ENCODE peak calls at places on chromosomes 5 and 9, in ten cellular contexts. T is RCC 7860; V is LoVo; P is HFFc6; Y is effector memory CD4-positive, alpha-beta T cell; A is EH; K is NCI-H1930; B is AG09309; J is effector memory CD8-positive, alpha-beta T cell; W is CD4-positive, alpha-beta memory T cell. Q is an unnamed sample.

GRCh38 chr5:39767906-39768305 is 343.1 kb upstream of the DAB2 start:
- DNase-seq in P (no peak), B (no peak), T (no peak), A (no peak), W (no peak), Y (no peak), J (no peak), K (no peak), V (no peak), Q (no peak)

GRCh38 chr5:119400248-119400647 is 44.4 kb downstream of the TNFAIP8 start:
- DNase-seq in K (no peak), P (peak), W (no peak), B (no peak), A (peak), V (peak), J (no peak), T (peak), Y (no peak), Q (no peak)

GRCh38 chr9:128349772-128350171 is 9.4 kb downstream of the SLC27A4 start:
- DNase-seq in P (no peak), V (no peak), K (no peak), A (no peak), T (no peak), J (no peak), Y (no peak), B (no peak), W (no peak), Q (no peak)

GRCh38 chr5:158758666-158759065 is 341.1 kb downstream of the EBF1 start:
- DNase-seq in W (no peak), B (peak), Y (no peak), J (no peak), K (no peak), T (no peak), V (no peak), A (peak), P (no peak), Q (no peak)

GRCh38 chr9:13661014-13661413 is 381.5 kb upstream of the MPDZ start:
- DNase-seq in P (no peak), J (no peak), W (no peak), Y (no peak), V (no peak), B (no peak), A (no peak), K (no peak), T (no peak), Q (no peak)

GRCh38 chr5:124865603-124866354 is 119.3 kb upstream of the ZNF608 start:
- DNase-seq in Y (no peak), W (no peak), P (no peak), V (no peak), A (no peak), K (no peak), B (no peak), J (no peak), T (no peak), Q (no peak)

GRCh38 chr5:40270274-40270855 is 409.4 kb upstream of the PTGER4 start:
- DNase-seq in Y (no peak), K (no peak), P (no peak), B (no peak), J (no peak), V (no peak), A (peak), T (no peak), W (no peak), Q (no peak)

GRCh38 chr5:113806823-113807222 is 293.3 kb downstream of the YTHDC2 start:
- DNase-seq in W (no peak), V (no peak), B (no peak), A (peak), K (no peak), P (peak), Y (no peak), T (no peak), J (no peak), Q (no peak)

GRCh38 chr5:65625743-65626142 is 916 bp downstream of the SHLD3 start:
- DNase-seq in Y (no peak), B (no peak), K (no peak), A (peak), T (no peak), J (no peak), P (no peak), W (no peak), V (no peak), Q (no peak)

GRCh38 chr9:129547869-129548570 is 72.9 kb downstream of the C9orf50 start:
- DNase-seq in T (peak), P (no peak), K (no peak), A (peak), J (no peak), B (no peak), V (no peak), Y (no peak), W (no peak), Q (no peak)

GRCh38 chr5:97839338-97840081 is 656.5 kb upstream of the RIOK2 start:
- DNase-seq in Y (no peak), A (peak), K (no peak), J (no peak), V (no peak), W (no peak), P (peak), T (no peak), B (peak), Q (no peak)

GRCh38 chr9:127684576-127684975 is 22.2 kb upstream of the CFAP157 start:
- DNase-seq in V (no peak), T (no peak), W (no peak), J (no peak), Y (no peak), B (no peak), P (peak), K (no peak), A (peak), Q (no peak)

GRCh38 chr9:5801739-5802113 is 31.2 kb downstream of the ERMP1 start:
- DNase-seq in K (no peak), Y (no peak), A (peak), W (no peak), V (peak), B (no peak), J (no peak), P (no peak), T (peak), Q (no peak)

GRCh38 chr5:9474241-9475002 is 71.5 kb downstream of the SEMA5A start:
- DNase-seq in V (no peak), B (no peak), A (no peak), T (no peak), P (no peak), W (no peak), Y (no peak), K (no peak), J (no peak), Q (no peak)

GRCh38 chr9:97628668-97629067 is 4.5 kb downstream of the TSTD2 start:
- DNase-seq in W (no peak), V (no peak), A (no peak), J (no peak), B (no peak), K (no peak), P (no peak), T (no peak), Y (no peak), Q (no peak)

GRCh38 chr9:2726620-2727335 is 9.5 kb downstream of the KCNV2 start:
- DNase-seq in J (no peak), B (no peak), K (no peak), Y (no peak), W (no peak), V (no peak), P (peak), A (peak), T (peak), Q (no peak)

GRCh38 chr5:105688227-105688807 is 1982.4 kb downstream of the EFNA5 start:
- DNase-seq in B (no peak), Y (no peak), A (no peak), K (no peak), P (no peak), J (no peak), V (no peak), T (no peak), W (no peak), Q (no peak)

GRCh38 chr9:99057665-99058625 is 47.0 kb upstream of the TGFBR1 start:
- DNase-seq in V (no peak), T (peak), Y (peak), B (peak), P (peak), A (peak), W (peak), J (peak), K (no peak), Q (no peak)